ENCODE peak calls at places on chromosomes 12 and 14, in nine cellular contexts. One of them, this sample, is unnamed.

GRCh38 chr14:46034305-46034704 is 617.3 kb downstream of the RPL10L start:
- DNase-seq in A549: no peak
- DNase-seq in progenitor cell of endocrine pancreas: no peak
- DNase-seq in lower leg skin: no peak
- DNase-seq in breast epithelium: no peak
- DNase-seq in IMR-90: no peak
- DNase-seq in B cell: no peak
- DNase-seq in PC-3: no peak
- DNase-seq in Peyer's patch: no peak
- DNase-seq in this sample: no peak

GRCh38 chr12:108234155-108234554 is 105.0 kb downstream of the CMKLR1 start:
- DNase-seq in A549: no peak
- DNase-seq in progenitor cell of endocrine pancreas: no peak
- DNase-seq in lower leg skin: no peak
- DNase-seq in breast epithelium: no peak
- DNase-seq in IMR-90: no peak
- DNase-seq in B cell: no peak
- DNase-seq in PC-3: no peak
- DNase-seq in Peyer's patch: no peak
- DNase-seq in this sample: no peak

GRCh38 chr14:52522033-52522432 is 30.3 kb downstream of the TXNDC16 start:
- DNase-seq in A549: no peak
- DNase-seq in progenitor cell of endocrine pancreas: no peak
- DNase-seq in lower leg skin: no peak
- DNase-seq in breast epithelium: no peak
- DNase-seq in IMR-90: no peak
- DNase-seq in B cell: no peak
- DNase-seq in PC-3: no peak
- DNase-seq in Peyer's patch: no peak
- DNase-seq in this sample: no peak

GRCh38 chr14:101109981-101110728 is 206.6 kb upstream of the RTL1 start:
- DNase-seq in A549: no peak
- DNase-seq in progenitor cell of endocrine pancreas: no peak
- DNase-seq in lower leg skin: peak; percentile 72
- DNase-seq in breast epithelium: no peak
- DNase-seq in IMR-90: no peak
- DNase-seq in B cell: no peak
- DNase-seq in PC-3: no peak
- DNase-seq in Peyer's patch: no peak
- DNase-seq in this sample: no peak

GRCh38 chr12:85440273-85440672 is 160.3 kb downstream of the ALX1 start:
- DNase-seq in A549: peak; percentile 26
- DNase-seq in progenitor cell of endocrine pancreas: no peak
- DNase-seq in lower leg skin: no peak
- DNase-seq in breast epithelium: no peak
- DNase-seq in IMR-90: no peak
- DNase-seq in B cell: no peak
- DNase-seq in PC-3: no peak
- DNase-seq in Peyer's patch: no peak
- DNase-seq in this sample: no peak

GRCh38 chr12:117009759-117010158 is 89.5 kb downstream of the TESC start:
- DNase-seq in A549: no peak
- DNase-seq in progenitor cell of endocrine pancreas: no peak
- DNase-seq in lower leg skin: no peak
- DNase-seq in breast epithelium: no peak
- DNase-seq in IMR-90: no peak
- DNase-seq in B cell: no peak
- DNase-seq in PC-3: no peak
- DNase-seq in Peyer's patch: no peak
- DNase-seq in this sample: no peak

GRCh38 chr12:19299765-19300164 is 139.5 kb upstream of the AEBP2 start:
- DNase-seq in A549: no peak
- DNase-seq in progenitor cell of endocrine pancreas: no peak
- DNase-seq in lower leg skin: no peak
- DNase-seq in breast epithelium: no peak
- DNase-seq in IMR-90: peak; percentile 22
- DNase-seq in B cell: no peak
- DNase-seq in PC-3: peak; percentile 88
- DNase-seq in Peyer's patch: no peak
- DNase-seq in this sample: peak; percentile 4

GRCh38 chr12:118553856-118554504 is 177.6 kb downstream of the SUDS3 start:
- DNase-seq in A549: no peak
- DNase-seq in progenitor cell of endocrine pancreas: no peak
- DNase-seq in lower leg skin: no peak
- DNase-seq in breast epithelium: no peak
- DNase-seq in IMR-90: no peak
- DNase-seq in B cell: no peak
- DNase-seq in PC-3: no peak
- DNase-seq in Peyer's patch: no peak
- DNase-seq in this sample: no peak

GRCh38 chr14:81137316-81137715 is 83.4 kb downstream of the GTF2A1 start:
- DNase-seq in A549: peak; percentile 41
- DNase-seq in progenitor cell of endocrine pancreas: no peak
- DNase-seq in lower leg skin: no peak
- DNase-seq in breast epithelium: no peak
- DNase-seq in IMR-90: peak; percentile 48
- DNase-seq in B cell: no peak
- DNase-seq in PC-3: peak; percentile 64
- DNase-seq in Peyer's patch: no peak
- DNase-seq in this sample: peak; percentile 78

GRCh38 chr14:73833024-73833423 is 18.6 kb upstream of the PTGR2 start:
- DNase-seq in A549: no peak
- DNase-seq in progenitor cell of endocrine pancreas: no peak
- DNase-seq in lower leg skin: no peak
- DNase-seq in breast epithelium: no peak
- DNase-seq in IMR-90: no peak
- DNase-seq in B cell: no peak
- DNase-seq in PC-3: peak; percentile 50
- DNase-seq in Peyer's patch: no peak
- DNase-seq in this sample: no peak

GRCh38 chr12:86421333-86421732 is 165.1 kb upstream of the MGAT4C start:
- DNase-seq in A549: no peak
- DNase-seq in progenitor cell of endocrine pancreas: no peak
- DNase-seq in lower leg skin: no peak
- DNase-seq in breast epithelium: no peak
- DNase-seq in IMR-90: no peak
- DNase-seq in B cell: no peak
- DNase-seq in PC-3: no peak
- DNase-seq in Peyer's patch: no peak
- DNase-seq in this sample: no peak

GRCh38 chr12:96880220-96880619 is 26.8 kb upstream of the NEDD1 start:
- DNase-seq in A549: no peak
- DNase-seq in progenitor cell of endocrine pancreas: no peak
- DNase-seq in lower leg skin: no peak
- DNase-seq in breast epithelium: no peak
- DNase-seq in IMR-90: no peak
- DNase-seq in B cell: no peak
- DNase-seq in PC-3: no peak
- DNase-seq in Peyer's patch: no peak
- DNase-seq in this sample: no peak

GRCh38 chr12:84315926-84316325 is 596.7 kb downstream of the SLC6A15 start:
- DNase-seq in A549: no peak
- DNase-seq in progenitor cell of endocrine pancreas: no peak
- DNase-seq in lower leg skin: no peak
- DNase-seq in breast epithelium: no peak
- DNase-seq in IMR-90: no peak
- DNase-seq in B cell: no peak
- DNase-seq in PC-3: no peak
- DNase-seq in Peyer's patch: no peak
- DNase-seq in this sample: no peak
- TF ChIP-seq CTCF in A549: no peak
- TF ChIP-seq CTCF in progenitor cell of endocrine pancreas: no peak
- TF ChIP-seq CTCF in lower leg skin: no peak
- TF ChIP-seq CTCF in breast epithelium: no peak
- TF ChIP-seq CTCF in IMR-90: no peak
- TF ChIP-seq CTCF in B cell: no peak
- TF ChIP-seq CTCF in PC-3: no peak
- TF ChIP-seq CTCF in Peyer's patch: no peak
- TF ChIP-seq CTCF in this sample: no peak

DNA sequence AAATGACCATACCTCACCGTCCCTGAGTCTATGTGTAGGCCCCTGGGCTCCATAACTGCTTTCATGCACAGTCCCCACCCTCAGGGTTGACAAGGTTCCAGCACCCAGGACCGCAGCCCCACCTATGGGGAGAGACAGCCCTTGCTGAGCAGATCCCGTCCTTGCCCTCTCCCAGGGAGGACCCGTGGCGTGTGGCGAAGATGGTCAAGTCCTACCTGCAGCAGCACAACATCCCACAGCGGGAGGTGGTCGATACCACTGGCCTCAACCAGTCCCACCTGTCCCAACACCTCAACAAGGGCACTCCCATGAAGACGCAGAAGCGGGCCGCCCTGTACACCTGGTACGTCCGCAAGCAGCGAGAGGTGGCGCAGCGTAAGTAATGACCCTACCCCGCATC is 10.3 kb downstream of the HNF1A start:
- DNase-seq in A549: no peak
- DNase-seq in progenitor cell of endocrine pancreas: no peak
- DNase-seq in lower leg skin: no peak
- DNase-seq in breast epithelium: no peak
- DNase-seq in IMR-90: no peak
- DNase-seq in B cell: no peak
- DNase-seq in PC-3: no peak
- DNase-seq in Peyer's patch: no peak
- DNase-seq in this sample: no peak
- TF ChIP-seq CTCF in A549: no peak
- TF ChIP-seq CTCF in progenitor cell of endocrine pancreas: no peak
- TF ChIP-seq CTCF in lower leg skin: no peak
- TF ChIP-seq CTCF in breast epithelium: no peak
- TF ChIP-seq CTCF in IMR-90: no peak
- TF ChIP-seq CTCF in B cell: no peak
- TF ChIP-seq CTCF in PC-3: no peak
- TF ChIP-seq CTCF in Peyer's patch: no peak
- TF ChIP-seq CTCF in this sample: no peak

GRCh38 chr14:41607119-41607785 is 576 bp downstream of the LRFN5 start:
- DNase-seq in A549: no peak
- DNase-seq in progenitor cell of endocrine pancreas: no peak
- DNase-seq in lower leg skin: peak; percentile 78
- DNase-seq in breast epithelium: no peak
- DNase-seq in IMR-90: no peak
- DNase-seq in B cell: no peak
- DNase-seq in PC-3: no peak
- DNase-seq in Peyer's patch: no peak
- DNase-seq in this sample: no peak

GRCh38 chr14:41605550-41606248 is 977 bp upstream of the LRFN5 start:
- DNase-seq in A549: no peak
- DNase-seq in progenitor cell of endocrine pancreas: peak; percentile 14
- DNase-seq in lower leg skin: peak; percentile 82
- DNase-seq in breast epithelium: no peak
- DNase-seq in IMR-90: peak; percentile 46
- DNase-seq in B cell: no peak
- DNase-seq in PC-3: no peak
- DNase-seq in Peyer's patch: no peak
- DNase-seq in this sample: no peak

GRCh38 chr14:41606249-41607118 is at the start of gene LRFN5:
- DNase-seq in A549: no peak
- DNase-seq in progenitor cell of endocrine pancreas: peak; percentile 43
- DNase-seq in lower leg skin: peak; percentile 87
- DNase-seq in breast epithelium: no peak
- DNase-seq in IMR-90: peak; percentile 49
- DNase-seq in B cell: peak; percentile 6
- DNase-seq in PC-3: peak; percentile 12
- DNase-seq in Peyer's patch: no peak
- DNase-seq in this sample: no peak

GRCh38 chr14:41607966-41608663 is 1.4 kb downstream of the LRFN5 start:
- DNase-seq in A549: no peak
- DNase-seq in progenitor cell of endocrine pancreas: peak; percentile 14
- DNase-seq in lower leg skin: peak; percentile 82
- DNase-seq in breast epithelium: no peak
- DNase-seq in IMR-90: no peak
- DNase-seq in B cell: no peak
- DNase-seq in PC-3: no peak
- DNase-seq in Peyer's patch: no peak
- DNase-seq in this sample: no peak

GRCh38 chr14:41609704-41610183 is 3.1 kb downstream of the LRFN5 start:
- DNase-seq in A549: peak; percentile 39
- DNase-seq in progenitor cell of endocrine pancreas: peak; percentile 37
- DNase-seq in lower leg skin: peak; percentile 89
- DNase-seq in breast epithelium: no peak
- DNase-seq in IMR-90: peak; percentile 58
- DNase-seq in B cell: peak; percentile 10
- DNase-seq in PC-3: peak; percentile 56
- DNase-seq in Peyer's patch: no peak
- DNase-seq in this sample: no peak
- TF ChIP-seq CTCF in A549: no peak
- TF ChIP-seq CTCF in progenitor cell of endocrine pancreas: peak; percentile 50
- TF ChIP-seq CTCF in lower leg skin: no peak
- TF ChIP-seq CTCF in breast epithelium: no peak
- TF ChIP-seq CTCF in IMR-90: peak; percentile 46
- TF ChIP-seq CTCF in B cell: no peak
- TF ChIP-seq CTCF in PC-3: peak; percentile 56
- TF ChIP-seq CTCF in Peyer's patch: no peak
- TF ChIP-seq CTCF in this sample: no peak

DNA sequence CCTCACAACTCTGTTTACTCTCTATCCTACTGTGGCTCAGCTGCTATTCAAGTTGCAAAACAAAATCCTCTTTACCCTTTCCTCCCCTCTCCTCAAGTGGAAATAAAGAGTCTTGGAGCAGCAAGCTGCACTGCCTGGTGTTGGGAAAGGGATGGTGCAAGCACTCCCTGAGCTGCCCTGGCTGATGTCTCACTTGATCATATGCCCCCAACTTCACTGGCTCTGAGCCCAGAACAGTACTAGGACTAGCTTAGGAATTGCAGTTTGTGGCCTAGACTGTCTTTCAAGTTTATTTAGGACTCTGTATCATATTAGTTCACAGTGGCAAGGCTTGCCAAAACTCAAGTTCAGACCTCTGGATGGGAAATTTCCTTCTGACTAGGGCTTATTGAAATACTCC is 1683.8 kb upstream of the SEL1L start:
- DNase-seq in A549: no peak
- DNase-seq in progenitor cell of endocrine pancreas: no peak
- DNase-seq in lower leg skin: peak; percentile 87
- DNase-seq in breast epithelium: no peak
- DNase-seq in IMR-90: peak; percentile 96
- DNase-seq in B cell: no peak
- DNase-seq in PC-3: peak; percentile 7
- DNase-seq in Peyer's patch: no peak
- DNase-seq in this sample: peak; percentile 62
- TF ChIP-seq CTCF in A549: no peak
- TF ChIP-seq CTCF in progenitor cell of endocrine pancreas: no peak
- TF ChIP-seq CTCF in lower leg skin: no peak
- TF ChIP-seq CTCF in breast epithelium: no peak
- TF ChIP-seq CTCF in IMR-90: peak; percentile 33
- TF ChIP-seq CTCF in B cell: no peak
- TF ChIP-seq CTCF in PC-3: no peak
- TF ChIP-seq CTCF in Peyer's patch: no peak
- TF ChIP-seq CTCF in this sample: no peak

GRCh38 chr12:82326905-82327503 is 31.2 kb downstream of the CCDC59 start:
- DNase-seq in A549: peak; percentile 35
- DNase-seq in progenitor cell of endocrine pancreas: no peak
- DNase-seq in lower leg skin: no peak
- DNase-seq in breast epithelium: no peak
- DNase-seq in IMR-90: peak; percentile 28
- DNase-seq in B cell: no peak
- DNase-seq in PC-3: peak; percentile 52
- DNase-seq in Peyer's patch: no peak
- DNase-seq in this sample: peak; percentile 10
- TF ChIP-seq CTCF in A549: peak; percentile 55
- TF ChIP-seq CTCF in progenitor cell of endocrine pancreas: peak; percentile 79
- TF ChIP-seq CTCF in lower leg skin: no peak
- TF ChIP-seq CTCF in breast epithelium: no peak
- TF ChIP-seq CTCF in IMR-90: peak; percentile 52
- TF ChIP-seq CTCF in B cell: peak; percentile 73
- TF ChIP-seq CTCF in PC-3: peak; percentile 69
- TF ChIP-seq CTCF in Peyer's patch: no peak
- TF ChIP-seq CTCF in this sample: peak; percentile 77